ENCODE peak calls at places on chromosomes 1 and 21, in nine cellular contexts. B is heart right ventricle, Q is ovary, A is neural progenitor cell, X is iPS DF 6.9, F is pancreas, E is A549, D is breast epithelium, W is mesendoderm. M is an unnamed sample.

GRCh38 chr1:156833598-156833997 is 16.9 kb upstream of the SH2D2A start:
- DNase-seq in A (no peak), B (no peak), E (no peak), W (no peak), F (no peak), X (no peak), Q (no peak), D (no peak), M (no peak)

GRCh38 chr1:226061793-226062557 is 541 bp upstream of the H3-3A start:
- DNase-seq in X (no peak), W (peak; percentile 89), F (peak; percentile 84), B (peak; percentile 78), Q (peak; percentile 87), A (peak; percentile 91), D (peak; percentile 69), E (peak; percentile 89), M (peak; percentile 88)

GRCh38 chr1:209549384-209550001 is 34.0 kb upstream of the CAMK1G start:
- DNase-seq in Q (no peak), X (no peak), A (peak; percentile 54), F (no peak), W (peak; percentile 78), E (no peak), B (no peak), D (no peak), M (no peak)

GRCh38 chr1:20480261-20481157 is 5.5 kb downstream of the CAMK2N1 start:
- DNase-seq in Q (no peak), X (no peak), A (peak; percentile 54), B (no peak), F (no peak), W (no peak), E (peak; percentile 85), D (no peak), M (no peak)

GRCh38 chr1:219465247-219466093 is 147.4 kb downstream of the ZC3H11B start:
- DNase-seq in F (no peak), E (no peak), B (no peak), A (no peak), Q (no peak), X (no peak), D (no peak), W (no peak), M (no peak)

GRCh38 chr21:29904359-29905282 is 35.2 kb downstream of the GRIK1 start:
- DNase-seq in A (no peak), E (no peak), D (no peak), X (no peak), Q (no peak), B (no peak), W (peak; percentile 10), F (no peak), M (no peak)

GRCh38 chr1:170253180-170253579 is 107.4 kb downstream of the NTMT2 start:
- DNase-seq in E (no peak), D (no peak), A (no peak), X (no peak), Q (no peak), F (no peak), B (no peak), W (no peak), M (no peak)

GRCh38 chr1:175146535-175147213 is 45.9 kb downstream of the KIAA0040 start:
- DNase-seq in D (no peak), B (peak; percentile 63), F (peak; percentile 40), Q (peak; percentile 22), X (peak; percentile 84), E (peak; percentile 60), A (peak; percentile 85), W (peak; percentile 85), M (peak; percentile 89)

GRCh38 chr1:172308148-172308547 is 112.3 kb upstream of the C1orf105 start:
- DNase-seq in A (no peak), D (no peak), W (no peak), Q (no peak), X (no peak), B (no peak), F (no peak), E (no peak), M (no peak)

GRCh38 chr1:76073471-76073870 is 1.1 kb upstream of the ST6GALNAC3 start:
- DNase-seq in A (no peak), B (no peak), X (no peak), F (no peak), E (no peak), W (peak; percentile 62), D (no peak), Q (no peak), M (no peak)

GRCh38 chr1:151762941-151763921 is at the start of gene MRPL9:
- DNase-seq in X (peak; percentile 35), D (peak; percentile 60), Q (peak; percentile 75), A (peak; percentile 90), B (peak; percentile 82), F (peak; percentile 77), E (peak; percentile 79), W (peak; percentile 88), M (peak; percentile 86)

GRCh38 chr1:119475866-119476439 is 31.1 kb upstream of the HSD3B1 start:
- DNase-seq in A (peak; percentile 77), B (no peak), W (peak; percentile 88), E (peak; percentile 53), F (peak; percentile 54), Q (peak; percentile 13), D (peak; percentile 50), X (peak; percentile 73), M (no peak)

GRCh38 chr1:163796394-163796821 is 474.7 kb downstream of the NUF2 start:
- DNase-seq in F (no peak), D (no peak), E (peak; percentile 29), A (peak; percentile 20), B (no peak), X (no peak), W (peak; percentile 42), Q (no peak), M (no peak)

GRCh38 chr1:230413061-230413460 is 13.1 kb downstream of the PGBD5 start:
- DNase-seq in B (no peak), D (no peak), X (no peak), E (no peak), Q (no peak), W (no peak), F (no peak), A (no peak), M (no peak)

GRCh38 chr1:203593723-203594122 is 32.9 kb upstream of the ATP2B4 start:
- DNase-seq in D (no peak), A (no peak), F (peak; percentile 14), X (no peak), B (no peak), Q (no peak), W (peak; percentile 74), E (peak; percentile 46), M (no peak)

GRCh38 chr1:118429856-118430255 is 244.8 kb upstream of the SPAG17 start:
- DNase-seq in F (no peak), E (no peak), X (no peak), A (no peak), D (no peak), B (no peak), Q (no peak), W (no peak), M (no peak)

GRCh38 chr1:204989266-204990058 is 53.5 kb upstream of the CNTN2 start:
- DNase-seq in F (peak; percentile 47), A (peak; percentile 90), D (peak; percentile 74), E (peak; percentile 63), W (peak; percentile 86), B (peak; percentile 60), X (peak; percentile 77), Q (peak; percentile 35), M (no peak)

GRCh38 chr1:154847891-154848290 is 22.2 kb downstream of the KCNN3 start:
- DNase-seq in X (no peak), E (no peak), A (no peak), Q (peak; percentile 32), F (no peak), W (no peak), D (no peak), B (no peak), M (no peak)

DNA sequence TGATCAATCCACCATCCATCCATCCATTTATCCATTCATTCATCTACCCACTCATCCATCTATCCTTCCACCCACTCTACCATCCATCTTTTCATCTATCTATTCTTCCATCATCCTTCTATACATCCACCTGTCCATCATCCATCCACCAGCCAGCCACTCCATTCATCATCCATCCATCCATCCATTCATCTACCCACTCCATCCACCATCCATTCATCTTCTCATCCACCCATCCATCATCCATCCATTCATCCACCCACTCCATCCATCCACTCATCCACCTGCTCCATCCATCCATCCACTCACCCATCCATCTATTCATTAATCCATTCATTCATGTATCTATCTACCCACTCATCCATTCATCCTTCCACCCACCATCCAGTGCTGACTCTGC is 127.9 kb upstream of the TMPRSS2 start:
- DNase-seq in W (no peak), D (no peak), A (no peak), F (no peak), B (no peak), Q (no peak), X (no peak), E (no peak), M (no peak)
- H3K4me3 ChIP-seq in W (no peak overlapping the region), D (no peak overlapping the region), A (no peak overlapping the region), F (no peak overlapping the region), B (no peak overlapping the region), Q (no peak overlapping the region), X (no peak overlapping the region), E (no peak overlapping the region), M (no peak overlapping the region)

DNA sequence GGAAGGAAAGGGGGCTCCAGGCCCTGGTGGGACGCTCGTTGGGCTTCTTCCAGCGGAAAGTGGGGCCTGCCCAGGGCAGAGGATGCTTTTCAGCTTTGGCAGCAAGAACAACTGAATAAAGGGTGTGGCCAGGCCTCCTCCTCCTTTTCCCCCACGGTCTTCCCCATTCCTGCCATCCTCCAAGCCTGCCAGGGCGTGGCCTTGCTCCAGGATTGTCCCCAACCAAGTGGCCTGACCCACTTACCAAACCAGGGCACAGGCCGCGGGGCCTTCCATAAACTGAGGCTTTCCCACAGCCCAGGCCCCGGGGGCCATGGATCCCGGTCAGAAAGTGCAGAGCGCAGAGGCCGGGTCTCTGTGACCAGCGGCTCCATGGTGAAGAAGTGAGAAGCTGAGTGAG is 33.6 kb downstream of the CASZ1 start:
- DNase-seq in W (no peak), B (no peak), E (no peak), A (no peak), X (no peak), Q (no peak), F (no peak), D (no peak), M (no peak)
- H3K4me1 ChIP-seq in W (no peaks in the 10 kb centered on the region), B (peaks cover 91% of the 10 kb centered on the region), E (no peaks in the 10 kb centered on the region), A (peaks cover 7% of the 10 kb centered on the region), X (peaks cover 1% of the 10 kb centered on the region), Q (no peaks in the 10 kb centered on the region), F (peaks cover 15% of the 10 kb centered on the region), D (peaks cover 22% of the 10 kb centered on the region), M (no peaks in the 10 kb centered on the region)

GRCh38 chr1:224995602-224996001 is 66.1 kb downstream of the DNAH14 start:
- DNase-seq in W (no peak), D (no peak), B (no peak), F (no peak), E (no peak), X (no peak), A (no peak), Q (no peak), M (no peak)

GRCh38 chr1:224998185-224998584 is 68.7 kb downstream of the DNAH14 start:
- DNase-seq in X (no peak), F (no peak), A (no peak), W (no peak), Q (no peak), E (no peak), B (no peak), D (no peak), M (no peak)

GRCh38 chr1:224996266-224996665 is 66.8 kb downstream of the DNAH14 start:
- DNase-seq in E (no peak), Q (no peak), B (no peak), W (no peak), A (no peak), X (no peak), D (no peak), F (no peak), M (no peak)
- H3K4me3 ChIP-seq in E (no peak overlapping the region), Q (no peak overlapping the region), B (no peak overlapping the region), W (no peak overlapping the region), A (no peak overlapping the region), X (no peak overlapping the region), D (no peak overlapping the region), F (no peak overlapping the region), M (no peak overlapping the region)

GRCh38 chr1:234535208-234535607 is 56.2 kb upstream of the TARBP1 start:
- DNase-seq in D (no peak), E (no peak), B (no peak), Q (no peak), F (no peak), W (no peak), X (no peak), A (no peak), M (no peak)
- H3K4me1 ChIP-seq in D (peaks cover 69% of the 10 kb centered on the region), E (peaks cover 16% of the 10 kb centered on the region), B (peaks cover 100% of the 10 kb centered on the region), Q (peaks cover 44% of the 10 kb centered on the region), F (peaks cover 74% of the 10 kb centered on the region), W (no peaks in the 10 kb centered on the region), X (no peaks in the 10 kb centered on the region), A (peaks cover 40% of the 10 kb centered on the region), M (peaks cover 3% of the 10 kb centered on the region)